ENCODE peak calls at places on chromosomes 1 and 21, in five cellular contexts. I is GM04504; D is SK-N-DZ; N is activated CD4-positive, CD25-positive, alpha-beta regulatory T cell; Y is astrocyte of the spinal cord. C is an unnamed sample.

GRCh38 chr1:212540031-212540430 is 68.5 kb upstream of the ATF3 start:
- DNase-seq in I (no peak), D (no peak), N (no peak), Y (no peak), C (no peak)

GRCh38 chr1:163035791-163036249 is 33.3 kb upstream of the RGS4 start:
- DNase-seq in I (peak), D (peak), N (no peak), Y (peak), C (peak)

GRCh38 chr1:92858564-92859399 is 26.9 kb downstream of the RPL5 start:
- DNase-seq in I (peak), D (peak), N (peak), Y (peak), C (peak)

GRCh38 chr1:29670752-29671151 is 434.4 kb downstream of the PTPRU start:
- DNase-seq in I (no peak), D (no peak), N (no peak), Y (no peak), C (no peak)

GRCh38 chr1:184118051-184118450 is 66.5 kb downstream of the TSEN15 start:
- DNase-seq in I (peak), D (no peak), N (no peak), Y (peak), C (peak)

GRCh38 chr21:42411197-42411869 is 7.6 kb downstream of the UBASH3A start:
- DNase-seq in I (no peak), D (no peak), N (no peak), Y (no peak), C (no peak)

GRCh38 chr1:210257698-210258395 is 25.3 kb downstream of the SERTAD4 start:
- DNase-seq in I (no peak), D (peak), N (no peak), Y (no peak), C (no peak)

GRCh38 chr1:35640380-35641232 is 720 bp downstream of the PSMB2 start:
- DNase-seq in I (no peak), D (no peak), N (no peak), Y (no peak), C (no peak)

C was measured in HFFc6.